ENCODE peak calls at places on chromosome 10, in five cellular contexts. One of them, this sample, is unnamed.
A peak's percentile ranks its signal among the peaks of the same experiment; 100 is the strongest.

GRCh38 chr10:101967119-101967518 is 88.9 kb downstream of the ARMH3 start:
- DNase-seq in BJ: no peak
- DNase-seq in COR-L47: no peak
- DNase-seq in GOT3: no peak
- DNase-seq in IMR-90: no peak
- DNase-seq in this sample: no peak

GRCh38 chr10:110269641-110270318 is 34.9 kb downstream of the SMNDC1 start:
- DNase-seq in BJ: no peak
- DNase-seq in COR-L47: no peak
- DNase-seq in GOT3: no peak
- DNase-seq in IMR-90: peak; percentile 25
- DNase-seq in this sample: peak; percentile 21

GRCh38 chr10:132982301-132982989 is 40.1 kb upstream of the CFAP46 start:
- DNase-seq in BJ: no peak
- DNase-seq in COR-L47: no peak
- DNase-seq in GOT3: no peak
- DNase-seq in IMR-90: no peak
- DNase-seq in this sample: no peak

GRCh38 chr10:93435621-93436385 is 46.3 kb downstream of the MYOF start:
- DNase-seq in BJ: no peak
- DNase-seq in COR-L47: no peak
- DNase-seq in GOT3: no peak
- DNase-seq in IMR-90: peak; percentile 43
- DNase-seq in this sample: no peak

GRCh38 chr10:28219241-28219640 is 83.6 kb downstream of the MPP7 start:
- DNase-seq in BJ: peak; percentile 42
- DNase-seq in COR-L47: no peak
- DNase-seq in GOT3: no peak
- DNase-seq in IMR-90: peak; percentile 73
- DNase-seq in this sample: no peak

GRCh38 chr10:35420827-35421552 is 84.7 kb downstream of the CCNY start:
- DNase-seq in BJ: no peak
- DNase-seq in COR-L47: no peak
- DNase-seq in GOT3: no peak
- DNase-seq in IMR-90: no peak
- DNase-seq in this sample: no peak

GRCh38 chr10:11442001-11442773 is 169.3 kb downstream of the USP6NL start:
- DNase-seq in BJ: no peak
- DNase-seq in COR-L47: no peak
- DNase-seq in GOT3: no peak
- DNase-seq in IMR-90: no peak
- DNase-seq in this sample: no peak

GRCh38 chr10:110138197-110138812 is 69.1 kb upstream of the MXI1 start:
- DNase-seq in BJ: peak; percentile 6
- DNase-seq in COR-L47: peak; percentile 27
- DNase-seq in GOT3: no peak
- DNase-seq in IMR-90: peak; percentile 66
- DNase-seq in this sample: peak; percentile 95

GRCh38 chr10:110529596-110530011 is 31.9 kb downstream of the DUSP5 start:
- DNase-seq in BJ: no peak
- DNase-seq in COR-L47: no peak
- DNase-seq in GOT3: no peak
- DNase-seq in IMR-90: no peak
- DNase-seq in this sample: no peak